ENCODE peak calls at places on chromosomes 5 and 9, in seven cellular contexts. Z, E, O, W, T, X and J are unnamed samples.

GRCh38 chr5:32964246-32964645 is 253.1 kb downstream of the NPR3 start:
- DNase-seq in Z (no peak), E (no peak), O (no peak), W (no peak), T (peak), X (no peak), J (no peak)

GRCh38 chr5:62779010-62779422 is 200.4 kb downstream of the LRRC70 start:
- DNase-seq in Z (no peak), E (no peak), O (no peak), W (peak), T (peak), X (no peak), J (no peak)

GRCh38 chr5:161498531-161498930 is 48.0 kb downstream of the GABRB2 start:
- DNase-seq in Z (no peak), E (no peak), O (no peak), W (no peak), T (no peak), X (no peak), J (no peak)

GRCh38 chr5:174188300-174188699 is 142.8 kb downstream of the NSG2 start:
- DNase-seq in Z (no peak), E (no peak), O (no peak), W (no peak), T (no peak), X (no peak), J (no peak)

GRCh38 chr5:39226100-39226451 is 6.7 kb upstream of the FYB1 start:
- DNase-seq in Z (no peak), E (no peak), O (no peak), W (no peak), T (no peak), X (no peak), J (no peak)

GRCh38 chr5:5371005-5371404 is 51.5 kb upstream of the ICE1 start:
- DNase-seq in Z (no peak), E (no peak), O (no peak), W (no peak), T (no peak), X (no peak), J (no peak)

GRCh38 chr9:89850633-89851325 is 246.0 kb downstream of the GADD45G start:
- DNase-seq in Z (peak), E (peak), O (peak), W (no peak), T (no peak), X (peak), J (no peak)

GRCh38 chr9:132412089-132412488 is 2.1 kb downstream of the CFAP77 start:
- DNase-seq in Z (no peak), E (no peak), O (no peak), W (peak), T (peak), X (no peak), J (no peak)

GRCh38 chr5:172683696-172684464 is 42.8 kb downstream of the NEURL1B start:
- DNase-seq in Z (no peak), E (no peak), O (no peak), W (peak), T (no peak), X (peak), J (no peak)

GRCh38 chr5:8981016-8981415 is 564.9 kb downstream of the SEMA5A start:
- DNase-seq in Z (no peak), E (no peak), O (no peak), W (no peak), T (no peak), X (no peak), J (no peak)

GRCh38 chr5:125293223-125293622 is 546.8 kb upstream of the ZNF608 start:
- DNase-seq in Z (no peak), E (no peak), O (no peak), W (no peak), T (no peak), X (no peak), J (no peak)

GRCh38 chr9:136083558-136084190 is 11.4 kb downstream of the NACC2 start:
- DNase-seq in Z (peak), E (no peak), O (no peak), W (no peak), T (no peak), X (no peak), J (peak)

GRCh38 chr9:110578896-110579752 is at the start of gene SVEP1:
- DNase-seq in Z (peak), E (no peak), O (no peak), W (peak), T (peak), X (peak), J (peak)

GRCh38 chr5:44387911-44388310 is 1.3 kb downstream of the FGF10 start:
- DNase-seq in Z (no peak), E (no peak), O (no peak), W (peak), T (no peak), X (no peak), J (no peak)

GRCh38 chr5:113480243-113480642 is 8.0 kb downstream of the MCC start:
- DNase-seq in Z (no peak), E (no peak), O (no peak), W (no peak), T (no peak), X (no peak), J (no peak)

GRCh38 chr5:74916831-74917710 is 50.9 kb upstream of the FAM169A start:
- DNase-seq in Z (no peak), E (no peak), O (no peak), W (no peak), T (peak), X (no peak), J (no peak)

GRCh38 chr9:132094314-132094791 is 14.7 kb upstream of the MED27 start:
- DNase-seq in Z (no peak), E (no peak), O (no peak), W (no peak), T (peak), X (no peak), J (no peak)

GRCh38 chr5:152116926-152117325 is 192.3 kb upstream of the GLRA1 start:
- DNase-seq in Z (no peak), E (no peak), O (no peak), W (no peak), T (no peak), X (no peak), J (no peak)

GRCh38 chr9:78519786-78520185 is 222.9 kb downstream of the PSAT1 start:
- DNase-seq in Z (no peak), E (no peak), O (no peak), W (no peak), T (no peak), X (no peak), J (no peak)

GRCh38 chr5:109656829-109657228 is 32.9 kb upstream of the MAN2A1 start:
- DNase-seq in Z (peak), E (no peak), O (peak), W (no peak), T (peak), X (peak), J (no peak)

GRCh38 chr9:6739218-6739617 is 18.6 kb upstream of the KDM4C start:
- DNase-seq in Z (no peak), E (no peak), O (no peak), W (no peak), T (peak), X (no peak), J (no peak)

GRCh38 chr5:181120311-181120710 is 10.7 kb downstream of the OR2V1 start:
- DNase-seq in Z (no peak), E (no peak), O (no peak), W (no peak), T (peak), X (no peak), J (no peak)

GRCh38 chr5:127373858-127374491 is 83.4 kb downstream of the MEGF10 start:
- DNase-seq in Z (no peak), E (no peak), O (no peak), W (no peak), T (no peak), X (no peak), J (no peak)

GRCh38 chr5:83988293-83988685 is 267.6 kb upstream of the HAPLN1 start:
- DNase-seq in Z (no peak), E (no peak), O (no peak), W (no peak), T (no peak), X (no peak), J (no peak)

GRCh38 chr9:87853843-87854242 is 28.8 kb upstream of the SPATA31E1 start:
- DNase-seq in Z (no peak), E (no peak), O (no peak), W (no peak), T (no peak), X (no peak), J (no peak)

GRCh38 chr5:2153350-2153749 is 270.6 kb upstream of the IRX4 start:
- DNase-seq in Z (no peak), E (no peak), O (no peak), W (no peak), T (no peak), X (peak), J (no peak)

GRCh38 chr9:114246558-114246957 is 76.3 kb upstream of the ORM1 start:
- DNase-seq in Z (no peak), E (no peak), O (no peak), W (no peak), T (no peak), X (no peak), J (no peak)

GRCh38 chr9:129761901-129762359 is 9.1 kb upstream of the PTGES start:
- DNase-seq in Z (no peak), E (no peak), O (no peak), W (peak), T (peak), X (no peak), J (no peak)

GRCh38 chr5:141703133-141703561 is 21.1 kb upstream of the ARAP3 start:
- DNase-seq in Z (no peak), E (no peak), O (no peak), W (no peak), T (no peak), X (no peak), J (no peak)

GRCh38 chr9:74953235-74953741 is 576 bp upstream of the C9orf40 start:
- DNase-seq in Z (no peak), E (no peak), O (no peak), W (no peak), T (peak), X (no peak), J (no peak)

GRCh38 chr5:148523139-148523538 is 131.2 kb downstream of the HTR4 start:
- DNase-seq in Z (no peak), E (no peak), O (no peak), W (no peak), T (no peak), X (no peak), J (no peak)

GRCh38 chr5:36193746-36194145 is 41.8 kb downstream of the SKP2 start:
- DNase-seq in Z (no peak), E (no peak), O (no peak), W (no peak), T (no peak), X (no peak), J (no peak)

GRCh38 chr5:33275921-33276705 is 164.7 kb upstream of the TARS1 start:
- DNase-seq in Z (no peak), E (no peak), O (no peak), W (no peak), T (peak), X (no peak), J (no peak)

GRCh38 chr5:54727874-54728273 is 210.3 kb downstream of the SNX18 start:
- DNase-seq in Z (no peak), E (no peak), O (no peak), W (no peak), T (no peak), X (no peak), J (no peak)

GRCh38 chr5:54722846-54723433 is 205.4 kb downstream of the SNX18 start:
- DNase-seq in Z (no peak), E (no peak), O (no peak), W (no peak), T (peak), X (no peak), J (no peak)

GRCh38 chr5:54720346-54720745 is 202.8 kb downstream of the SNX18 start:
- DNase-seq in Z (no peak), E (no peak), O (no peak), W (no peak), T (no peak), X (no peak), J (no peak)

GRCh38 chr5:54721951-54722654 is 204.5 kb downstream of the SNX18 start:
- DNase-seq in Z (no peak), E (no peak), O (no peak), W (no peak), T (no peak), X (no peak), J (no peak)

GRCh38 chr5:54725391-54726280 is 208.1 kb downstream of the SNX18 start:
- DNase-seq in Z (no peak), E (no peak), O (no peak), W (no peak), T (no peak), X (no peak), J (no peak)
- TF ChIP-seq CTCF in Z (no peak), E (no peak), O (no peak), W (no peak), T (no peak), X (no peak), J (no peak)

GRCh38 chr9:128412120-128412790 is 8.4 kb upstream of the CERCAM start:
- DNase-seq in Z (no peak), E (no peak), O (no peak), W (peak), T (peak), X (no peak), J (no peak)
- TF ChIP-seq CTCF in Z (peak), E (peak), O (no peak), W (peak), T (peak), X (peak), J (peak)

DNA sequence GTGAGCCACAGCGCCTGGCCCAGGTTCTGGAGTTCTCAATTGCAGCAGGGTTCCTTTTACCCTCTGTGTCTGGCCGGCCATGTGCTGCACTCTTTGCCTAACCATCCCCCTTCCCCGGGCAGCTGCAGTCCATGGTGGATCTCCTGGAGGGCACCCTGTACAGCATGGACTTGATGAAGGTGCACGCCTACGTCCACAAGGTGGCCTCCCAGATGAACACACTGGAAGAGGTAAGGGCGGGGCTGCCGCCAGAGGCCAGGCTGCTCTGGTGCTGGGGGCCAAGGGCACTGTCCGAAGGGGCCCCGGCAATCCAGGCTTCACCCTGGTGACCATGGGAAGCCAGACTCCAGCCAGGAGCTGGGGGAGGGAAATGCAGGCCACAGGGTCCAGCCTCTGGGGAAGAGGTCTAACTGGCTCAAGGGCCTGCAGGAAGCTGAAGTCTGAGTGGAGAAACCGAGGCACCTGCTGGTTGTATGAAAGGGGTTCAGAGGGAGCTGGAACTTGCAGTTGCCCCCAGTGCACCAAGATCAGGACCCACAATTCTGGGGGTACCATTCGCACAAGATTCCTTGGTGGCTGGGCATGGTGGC is 18.1 kb downstream of the OLFML2A start:
- DNase-seq in Z (no peak), E (no peak), O (no peak), W (no peak), T (no peak), X (no peak), J (no peak)
- TF ChIP-seq CTCF in Z (no peak), E (no peak), O (no peak), W (no peak), T (peak), X (no peak), J (peak)

DNA sequence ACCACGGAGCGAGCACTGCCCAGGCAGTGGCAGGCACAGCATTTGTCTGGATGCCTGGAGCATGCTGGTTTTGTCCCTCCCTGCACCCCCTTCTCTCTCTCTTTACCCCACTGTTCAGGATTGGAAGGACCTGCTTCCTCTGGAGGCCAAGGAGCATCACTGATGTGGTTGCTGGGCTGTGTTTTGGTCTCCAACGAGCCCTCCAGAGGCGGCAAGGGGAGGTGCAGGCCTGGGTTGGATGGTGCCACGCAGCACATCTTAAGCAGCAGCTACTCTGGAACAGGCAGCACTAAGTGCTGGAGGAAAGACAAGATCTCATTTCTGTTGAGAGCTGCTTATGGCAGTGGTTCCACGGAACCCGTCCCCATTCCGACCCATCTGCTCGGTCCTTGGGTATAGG is 139.6 kb downstream of the CMYA5 start:
- DNase-seq in Z (no peak), E (no peak), O (no peak), W (peak), T (no peak), X (no peak), J (no peak)
- TF ChIP-seq CTCF in Z (no peak), E (no peak), O (peak), W (peak), T (peak), X (no peak), J (peak)

GRCh38 chr5:140116716-140117115 is 2.8 kb downstream of the PURA start:
- DNase-seq in Z (no peak), E (no peak), O (no peak), W (no peak), T (no peak), X (no peak), J (no peak)
- TF ChIP-seq CTCF in Z (no peak), E (no peak), O (no peak), W (no peak), T (no peak), X (no peak), J (no peak)

DNA sequence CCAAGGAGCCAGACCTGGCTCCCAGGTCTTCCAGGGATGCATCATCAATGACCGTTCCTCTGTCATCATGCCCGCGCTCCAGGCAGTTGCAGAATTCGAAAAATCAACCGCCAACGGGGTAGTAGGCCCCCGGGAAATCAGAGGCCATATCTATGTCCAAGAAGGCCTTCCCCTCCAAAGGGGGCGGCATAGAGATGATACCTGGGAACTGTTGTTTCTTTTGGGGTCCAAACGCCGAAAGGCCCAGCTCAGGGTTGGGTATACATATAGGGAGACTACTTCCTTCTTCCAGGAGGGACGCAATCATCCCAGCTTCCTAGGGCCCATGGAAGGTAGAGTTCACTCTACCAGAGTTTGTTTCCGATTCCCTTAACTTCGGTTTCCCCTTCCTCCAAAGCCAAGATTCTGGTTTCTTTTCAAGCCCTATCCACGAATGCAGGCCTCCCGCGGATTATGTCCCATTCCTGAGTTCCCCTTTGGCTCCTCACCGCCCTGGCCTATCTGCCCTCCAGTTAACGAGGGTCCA is 754 bp downstream of the DCAF12 start:
- DNase-seq in Z (no peak), E (no peak), O (no peak), W (peak), T (peak), X (peak), J (no peak)
- TF ChIP-seq CTCF in Z (no peak), E (no peak), O (no peak), W (no peak), T (no peak), X (no peak), J (peak)

GRCh38 chr5:175795959-175796358 is 75.4 kb upstream of the CPLX2 start:
- DNase-seq in Z (no peak), E (no peak), O (no peak), W (no peak), T (no peak), X (no peak), J (no peak)
- TF ChIP-seq CTCF in Z (no peak), E (no peak), O (no peak), W (no peak), T (no peak), X (no peak), J (no peak)

GRCh38 chr5:3605298-3606010 is 9.8 kb downstream of the IRX1 start:
- DNase-seq in Z (no peak), E (no peak), O (no peak), W (no peak), T (no peak), X (peak), J (no peak)

GRCh38 chr5:3604501-3604900 is 8.9 kb downstream of the IRX1 start:
- DNase-seq in Z (no peak), E (no peak), O (no peak), W (no peak), T (no peak), X (peak), J (no peak)

GRCh38 chr5:3601060-3601710 is 5.6 kb downstream of the IRX1 start:
- DNase-seq in Z (no peak), E (no peak), O (no peak), W (no peak), T (no peak), X (peak), J (no peak)

GRCh38 chr5:3601929-3602712 is 6.5 kb downstream of the IRX1 start:
- DNase-seq in Z (no peak), E (no peak), O (no peak), W (peak), T (no peak), X (peak), J (no peak)

DNA sequence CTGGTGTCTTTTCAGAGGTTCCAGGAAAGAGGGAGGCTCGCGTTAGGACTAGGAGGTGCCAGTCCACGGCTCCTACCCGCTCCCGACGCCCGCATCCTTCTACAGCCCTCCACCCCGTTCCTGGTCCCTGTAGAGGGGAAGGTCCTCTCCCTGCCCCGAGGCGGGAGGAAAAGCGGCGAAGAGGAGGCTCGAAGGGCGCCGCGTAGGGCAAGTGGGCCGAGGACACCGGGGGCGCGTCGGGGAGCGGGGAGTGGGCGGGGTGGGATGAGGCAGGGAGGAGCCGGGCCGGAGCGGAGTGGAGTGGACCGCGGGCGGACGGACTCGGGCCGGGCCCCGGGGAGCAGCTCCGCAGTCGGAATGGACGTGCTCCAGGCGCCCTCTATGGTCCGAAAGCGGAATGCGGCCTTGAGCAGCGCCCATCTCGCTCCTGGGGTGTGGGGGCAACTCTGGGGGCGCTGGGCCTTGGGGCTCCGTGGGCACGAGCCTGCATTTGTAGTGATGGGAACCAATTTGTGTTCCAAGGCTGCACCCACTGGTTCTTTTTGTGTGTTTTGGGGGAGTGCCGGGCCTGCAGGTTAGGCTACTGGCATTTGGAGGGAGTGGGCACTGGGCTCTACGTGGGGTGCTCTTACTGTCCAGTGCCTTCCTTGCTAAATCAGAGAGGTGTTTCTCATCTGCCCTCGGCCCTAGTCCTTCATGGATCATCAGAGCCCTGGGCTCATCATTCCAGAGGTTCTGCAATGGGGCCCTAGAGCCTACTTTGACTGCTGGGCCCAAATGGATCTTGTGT is 7.3 kb downstream of the IRX1 start:
- DNase-seq in Z (no peak), E (no peak), O (no peak), W (peak), T (no peak), X (peak), J (no peak)
- TF ChIP-seq CTCF in Z (no peak), E (no peak), O (no peak), W (peak), T (no peak), X (no peak), J (peak)

GRCh38 chr9:121440265-121440664 is 59.4 kb downstream of the GGTA1 start:
- DNase-seq in Z (no peak), E (no peak), O (no peak), W (no peak), T (peak), X (no peak), J (no peak)
- TF ChIP-seq CTCF in Z (no peak), E (no peak), O (no peak), W (peak), T (peak), X (no peak), J (peak)